ENCODE peak calls at places on chromosomes 7 and 10, in seven cellular contexts. One of them, this sample, is unnamed.
A peak's percentile ranks its signal among the peaks of the same experiment; 100 is the strongest.

GRCh38 chr10:77230194-77230593 is 407.4 kb downstream of the KCNMA1 start:
- DNase-seq in CD8-positive, alpha-beta T cell: no peak
- DNase-seq in heart left ventricle: no peak
- DNase-seq in neuronal stem cell: no peak
- DNase-seq in lung: no peak
- DNase-seq in A673: no peak
- DNase-seq in tibial nerve: no peak
- DNase-seq in this sample: no peak

GRCh38 chr10:58044072-58044471 is 223.6 kb downstream of the IPMK start:
- DNase-seq in CD8-positive, alpha-beta T cell: no peak
- DNase-seq in heart left ventricle: no peak
- DNase-seq in neuronal stem cell: no peak
- DNase-seq in lung: no peak
- DNase-seq in A673: no peak
- DNase-seq in tibial nerve: no peak
- DNase-seq in this sample: no peak

GRCh38 chr7:106111671-106112117 is 418 bp downstream of the SYPL1 start:
- DNase-seq in CD8-positive, alpha-beta T cell: peak; percentile 11
- DNase-seq in heart left ventricle: peak; percentile 89
- DNase-seq in neuronal stem cell: no peak
- DNase-seq in lung: no peak
- DNase-seq in A673: peak; percentile 79
- DNase-seq in tibial nerve: no peak
- DNase-seq in this sample: no peak

GRCh38 chr7:140390466-140391190 is 7.7 kb downstream of the SLC37A3 start:
- DNase-seq in CD8-positive, alpha-beta T cell: no peak
- DNase-seq in heart left ventricle: no peak
- DNase-seq in neuronal stem cell: no peak
- DNase-seq in lung: no peak
- DNase-seq in A673: no peak
- DNase-seq in tibial nerve: no peak
- DNase-seq in this sample: peak; percentile 51

GRCh38 chr10:125152646-125153368 is 7.6 kb downstream of the CTBP2 start:
- DNase-seq in CD8-positive, alpha-beta T cell: no peak
- DNase-seq in heart left ventricle: peak; percentile 79
- DNase-seq in neuronal stem cell: no peak
- DNase-seq in lung: peak; percentile 74
- DNase-seq in A673: no peak
- DNase-seq in tibial nerve: no peak
- DNase-seq in this sample: peak; percentile 74

GRCh38 chr10:46006219-46006618 is 24.2 kb downstream of the NCOA4 start:
- DNase-seq in CD8-positive, alpha-beta T cell: no peak
- DNase-seq in heart left ventricle: no peak
- DNase-seq in neuronal stem cell: no peak
- DNase-seq in lung: no peak
- DNase-seq in A673: peak; percentile 30
- DNase-seq in tibial nerve: no peak
- DNase-seq in this sample: no peak

GRCh38 chr10:16520900-16521299 is 779 bp downstream of the C1QL3 start:
- DNase-seq in CD8-positive, alpha-beta T cell: no peak
- DNase-seq in heart left ventricle: no peak
- DNase-seq in neuronal stem cell: no peak
- DNase-seq in lung: no peak
- DNase-seq in A673: peak; percentile 52
- DNase-seq in tibial nerve: no peak
- DNase-seq in this sample: no peak

GRCh38 chr7:158685727-158686126 is 18.9 kb downstream of the NCAPG2 start:
- DNase-seq in CD8-positive, alpha-beta T cell: no peak
- DNase-seq in heart left ventricle: no peak
- DNase-seq in neuronal stem cell: no peak
- DNase-seq in lung: no peak
- DNase-seq in A673: no peak
- DNase-seq in tibial nerve: no peak
- DNase-seq in this sample: no peak

GRCh38 chr10:11302181-11302580 is 284.5 kb downstream of the CELF2 start:
- DNase-seq in CD8-positive, alpha-beta T cell: no peak
- DNase-seq in heart left ventricle: no peak
- DNase-seq in neuronal stem cell: no peak
- DNase-seq in lung: no peak
- DNase-seq in A673: no peak
- DNase-seq in tibial nerve: no peak
- DNase-seq in this sample: no peak

GRCh38 chr10:68067029-68067428 is 8.1 kb downstream of the HERC4 start:
- DNase-seq in CD8-positive, alpha-beta T cell: no peak
- DNase-seq in heart left ventricle: no peak
- DNase-seq in neuronal stem cell: no peak
- DNase-seq in lung: no peak
- DNase-seq in A673: no peak
- DNase-seq in tibial nerve: no peak
- DNase-seq in this sample: no peak

GRCh38 chr10:30447125-30447799 is 13.3 kb downstream of the MAP3K8 start:
- DNase-seq in CD8-positive, alpha-beta T cell: no peak
- DNase-seq in heart left ventricle: no peak
- DNase-seq in neuronal stem cell: no peak
- DNase-seq in lung: no peak
- DNase-seq in A673: no peak
- DNase-seq in tibial nerve: no peak
- DNase-seq in this sample: no peak

GRCh38 chr10:133388265-133388972 is 5.5 kb upstream of the MTG1 start:
- DNase-seq in CD8-positive, alpha-beta T cell: no peak
- DNase-seq in heart left ventricle: no peak
- DNase-seq in neuronal stem cell: no peak
- DNase-seq in lung: no peak
- DNase-seq in A673: peak; percentile 37
- DNase-seq in tibial nerve: no peak
- DNase-seq in this sample: no peak

GRCh38 chr10:3417096-3417495 is 244.5 kb upstream of the PITRM1 start:
- DNase-seq in CD8-positive, alpha-beta T cell: no peak
- DNase-seq in heart left ventricle: no peak
- DNase-seq in neuronal stem cell: no peak
- DNase-seq in lung: no peak
- DNase-seq in A673: no peak
- DNase-seq in tibial nerve: no peak
- DNase-seq in this sample: no peak

GRCh38 chr7:3399858-3400257 is 98.8 kb downstream of the SDK1 start:
- DNase-seq in CD8-positive, alpha-beta T cell: no peak
- DNase-seq in heart left ventricle: no peak
- DNase-seq in neuronal stem cell: peak; percentile 15
- DNase-seq in lung: no peak
- DNase-seq in A673: peak; percentile 63
- DNase-seq in tibial nerve: no peak
- DNase-seq in this sample: no peak

GRCh38 chr10:113891476-113891875 is 37.0 kb downstream of the NHLRC2 start:
- DNase-seq in CD8-positive, alpha-beta T cell: no peak
- DNase-seq in heart left ventricle: no peak
- DNase-seq in neuronal stem cell: no peak
- DNase-seq in lung: no peak
- DNase-seq in A673: peak; percentile 56
- DNase-seq in tibial nerve: no peak
- DNase-seq in this sample: no peak

GRCh38 chr10:31404640-31405039 is 85.6 kb downstream of the ZEB1 start:
- DNase-seq in CD8-positive, alpha-beta T cell: no peak
- DNase-seq in heart left ventricle: no peak
- DNase-seq in neuronal stem cell: no peak
- DNase-seq in lung: no peak
- DNase-seq in A673: no peak
- DNase-seq in tibial nerve: no peak
- DNase-seq in this sample: no peak

GRCh38 chr7:22185559-22185958 is 171.4 kb downstream of the RAPGEF5 start:
- DNase-seq in CD8-positive, alpha-beta T cell: no peak
- DNase-seq in heart left ventricle: no peak
- DNase-seq in neuronal stem cell: no peak
- DNase-seq in lung: no peak
- DNase-seq in A673: no peak
- DNase-seq in tibial nerve: no peak
- DNase-seq in this sample: no peak

GRCh38 chr7:21902240-21902639 is 43.5 kb downstream of the CDCA7L start:
- DNase-seq in CD8-positive, alpha-beta T cell: no peak
- DNase-seq in heart left ventricle: no peak
- DNase-seq in neuronal stem cell: no peak
- DNase-seq in lung: no peak
- DNase-seq in A673: no peak
- DNase-seq in tibial nerve: no peak
- DNase-seq in this sample: no peak

GRCh38 chr10:553233-553632 is 136.2 kb downstream of the DIP2C start:
- DNase-seq in CD8-positive, alpha-beta T cell: no peak
- DNase-seq in heart left ventricle: no peak
- DNase-seq in neuronal stem cell: no peak
- DNase-seq in lung: no peak
- DNase-seq in A673: no peak
- DNase-seq in tibial nerve: no peak
- DNase-seq in this sample: no peak
- H3K4me1 ChIP-seq in CD8-positive, alpha-beta T cell: no peaks in the 10 kb centered on the region
- H3K4me1 ChIP-seq in heart left ventricle: peaks cover 4% of the 10 kb centered on the region
- H3K4me1 ChIP-seq in neuronal stem cell: peaks cover 7% of the 10 kb centered on the region
- H3K4me1 ChIP-seq in lung: peaks cover 14% of the 10 kb centered on the region
- H3K4me1 ChIP-seq in A673: peaks cover 4% of the 10 kb centered on the region
- H3K4me1 ChIP-seq in tibial nerve: no peaks in the 10 kb centered on the region
- H3K4me1 ChIP-seq in this sample: no peaks in the 10 kb centered on the region

DNA sequence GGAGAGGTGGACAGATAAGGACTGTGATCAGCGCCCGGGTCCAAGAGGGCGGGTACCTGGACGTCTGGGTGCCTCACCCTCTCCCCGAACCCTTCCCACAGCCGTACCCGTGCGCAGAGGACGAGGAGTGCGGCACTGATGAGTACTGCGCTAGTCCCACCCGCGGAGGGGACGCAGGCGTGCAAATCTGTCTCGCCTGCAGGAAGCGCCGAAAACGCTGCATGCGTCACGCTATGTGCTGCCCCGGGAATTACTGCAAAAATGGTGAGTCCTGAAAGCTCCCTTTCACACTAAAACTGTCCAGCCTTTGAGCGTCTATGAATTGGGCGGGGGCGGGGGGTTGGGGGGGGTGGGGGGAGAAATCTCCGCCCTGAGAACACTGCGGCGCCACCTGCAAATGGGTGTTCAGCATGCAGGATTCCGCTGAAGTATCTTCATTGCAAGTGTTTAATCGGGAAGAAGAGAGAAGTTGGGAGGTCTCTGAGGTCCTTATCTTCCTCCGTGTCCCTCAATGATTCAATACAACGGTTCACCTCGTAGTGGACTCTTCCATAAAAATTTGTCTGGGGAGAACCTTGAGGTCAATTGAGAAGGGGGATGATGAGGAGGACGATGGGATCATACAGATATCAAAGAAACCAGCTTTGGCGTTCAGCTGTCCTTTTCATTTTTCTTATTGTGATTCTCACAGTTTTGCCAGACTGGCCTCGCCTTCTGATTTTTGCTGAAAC is 906 bp downstream of the DKK1 start:
- DNase-seq in CD8-positive, alpha-beta T cell: no peak
- DNase-seq in heart left ventricle: no peak
- DNase-seq in neuronal stem cell: no peak
- DNase-seq in lung: no peak
- DNase-seq in A673: peak; percentile 55
- DNase-seq in tibial nerve: no peak
- DNase-seq in this sample: no peak
- H3K4me1 ChIP-seq in CD8-positive, alpha-beta T cell: peaks cover 6% of the 10 kb centered on the region
- H3K4me1 ChIP-seq in heart left ventricle: no peaks in the 10 kb centered on the region
- H3K4me1 ChIP-seq in neuronal stem cell: no peaks in the 10 kb centered on the region
- H3K4me1 ChIP-seq in lung: peaks cover 2% of the 10 kb centered on the region
- H3K4me1 ChIP-seq in A673: peaks cover 4% of the 10 kb centered on the region
- H3K4me1 ChIP-seq in tibial nerve: no peaks in the 10 kb centered on the region
- H3K4me1 ChIP-seq in this sample: no peaks in the 10 kb centered on the region

GRCh38 chr10:69856601-69857166 is 55.0 kb downstream of the COL13A1 start:
- DNase-seq in CD8-positive, alpha-beta T cell: no peak
- DNase-seq in heart left ventricle: no peak
- DNase-seq in neuronal stem cell: no peak
- DNase-seq in lung: no peak
- DNase-seq in A673: no peak
- DNase-seq in tibial nerve: no peak
- DNase-seq in this sample: no peak
- H3K4me1 ChIP-seq in CD8-positive, alpha-beta T cell: no peaks in the 10 kb centered on the region
- H3K4me1 ChIP-seq in heart left ventricle: no peaks in the 10 kb centered on the region
- H3K4me1 ChIP-seq in neuronal stem cell: peaks cover 32% of the 10 kb centered on the region
- H3K4me1 ChIP-seq in lung: no peaks in the 10 kb centered on the region
- H3K4me1 ChIP-seq in A673: peaks cover 2% of the 10 kb centered on the region
- H3K4me1 ChIP-seq in tibial nerve: no peaks in the 10 kb centered on the region
- H3K4me1 ChIP-seq in this sample: peaks cover 31% of the 10 kb centered on the region

GRCh38 chr7:156620246-156620775 is 20.3 kb upstream of the RNF32 start:
- DNase-seq in CD8-positive, alpha-beta T cell: no peak
- DNase-seq in heart left ventricle: no peak
- DNase-seq in neuronal stem cell: no peak
- DNase-seq in lung: no peak
- DNase-seq in A673: no peak
- DNase-seq in tibial nerve: no peak
- DNase-seq in this sample: no peak
- H3K4me1 ChIP-seq in CD8-positive, alpha-beta T cell: no peaks in the 10 kb centered on the region
- H3K4me1 ChIP-seq in heart left ventricle: no peaks in the 10 kb centered on the region
- H3K4me1 ChIP-seq in neuronal stem cell: no peaks in the 10 kb centered on the region
- H3K4me1 ChIP-seq in lung: peaks cover 3% of the 10 kb centered on the region
- H3K4me1 ChIP-seq in A673: no peaks in the 10 kb centered on the region
- H3K4me1 ChIP-seq in tibial nerve: no peaks in the 10 kb centered on the region
- H3K4me1 ChIP-seq in this sample: no peaks in the 10 kb centered on the region

GRCh38 chr10:80460399-80461207 is 6.5 kb downstream of the TSPAN14 start:
- DNase-seq in CD8-positive, alpha-beta T cell: no peak
- DNase-seq in heart left ventricle: no peak
- DNase-seq in neuronal stem cell: no peak
- DNase-seq in lung: peak; percentile 84
- DNase-seq in A673: peak; percentile 29
- DNase-seq in tibial nerve: no peak
- DNase-seq in this sample: peak; percentile 79

GRCh38 chr10:80461208-80462183 is 7.4 kb downstream of the TSPAN14 start:
- DNase-seq in CD8-positive, alpha-beta T cell: no peak
- DNase-seq in heart left ventricle: no peak
- DNase-seq in neuronal stem cell: no peak
- DNase-seq in lung: no peak
- DNase-seq in A673: no peak
- DNase-seq in tibial nerve: no peak
- DNase-seq in this sample: no peak

GRCh38 chr10:80463868-80464267 is 9.8 kb downstream of the TSPAN14 start:
- DNase-seq in CD8-positive, alpha-beta T cell: no peak
- DNase-seq in heart left ventricle: no peak
- DNase-seq in neuronal stem cell: no peak
- DNase-seq in lung: no peak
- DNase-seq in A673: no peak
- DNase-seq in tibial nerve: no peak
- DNase-seq in this sample: no peak

GRCh38 chr10:80462986-80463741 is 9.1 kb downstream of the TSPAN14 start:
- DNase-seq in CD8-positive, alpha-beta T cell: no peak
- DNase-seq in heart left ventricle: no peak
- DNase-seq in neuronal stem cell: no peak
- DNase-seq in lung: no peak
- DNase-seq in A673: peak; percentile 87
- DNase-seq in tibial nerve: no peak
- DNase-seq in this sample: no peak

DNA sequence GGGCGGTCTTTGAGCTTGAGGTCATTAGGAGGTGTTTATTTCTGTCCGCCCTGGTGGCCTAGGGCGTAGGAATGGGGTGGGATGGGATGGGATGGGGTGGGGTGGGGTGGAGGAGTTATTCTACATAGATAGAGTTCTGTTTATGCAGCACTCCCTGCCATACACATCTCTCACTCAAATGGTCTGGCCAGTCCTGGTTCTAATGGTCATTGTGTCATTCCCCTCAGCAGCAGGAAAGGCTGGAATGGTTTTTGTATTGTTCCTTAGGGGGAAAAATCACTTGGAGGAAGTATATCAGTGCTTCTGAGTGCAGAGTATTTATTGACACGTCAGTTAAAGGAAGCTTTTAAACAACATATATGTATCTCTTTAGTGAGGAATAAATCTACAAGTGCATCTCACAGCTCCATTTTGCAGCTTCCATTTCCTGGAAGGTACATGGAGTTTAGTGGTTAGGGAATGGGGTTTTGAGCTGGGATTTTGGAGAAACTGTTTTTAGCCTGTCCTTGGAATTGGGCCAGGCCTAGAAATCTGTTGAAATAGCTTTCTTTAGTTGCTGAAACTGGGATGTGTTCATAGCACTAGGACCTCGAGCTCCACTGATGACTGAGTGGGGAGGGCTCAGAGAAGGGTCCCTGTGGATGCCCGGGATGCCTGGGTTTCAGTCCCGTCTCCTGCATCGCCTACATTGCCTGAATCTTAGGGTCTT is 8.3 kb downstream of the TSPAN14 start:
- DNase-seq in CD8-positive, alpha-beta T cell: no peak
- DNase-seq in heart left ventricle: no peak
- DNase-seq in neuronal stem cell: no peak
- DNase-seq in lung: no peak
- DNase-seq in A673: peak; percentile 30
- DNase-seq in tibial nerve: peak; percentile 81
- DNase-seq in this sample: no peak
- H3K4me1 ChIP-seq in CD8-positive, alpha-beta T cell: peaks cover 99% of the 10 kb centered on the region
- H3K4me1 ChIP-seq in heart left ventricle: peaks cover 84% of the 10 kb centered on the region
- H3K4me1 ChIP-seq in neuronal stem cell: peaks cover 77% of the 10 kb centered on the region
- H3K4me1 ChIP-seq in lung: peaks cover 63% of the 10 kb centered on the region
- H3K4me1 ChIP-seq in A673: peaks cover 82% of the 10 kb centered on the region
- H3K4me1 ChIP-seq in tibial nerve: no peaks in the 10 kb centered on the region
- H3K4me1 ChIP-seq in this sample: peaks cover 81% of the 10 kb centered on the region

This sample was measured in Peyer's patch.